ENCODE peak calls at places on chromosomes 3 and 15, in eight cellular contexts. T is hepatic stellate cell; P is progenitor cell of endocrine pancreas; Y is mucosa of gallbladder; O is foreskin fibroblast; N is GM04503; L is CD4-positive, alpha-beta T cell; G is heart left ventricle. U is an unnamed sample.
A peak's percentile ranks its signal among the peaks of the same experiment; 100 is the strongest.

GRCh38 chr15:43007551-43007950 is 87.0 kb upstream of the TTBK2 start:
- DNase-seq in T (no peak), P (no peak), Y (no peak), O (no peak), N (no peak), L (no peak), G (no peak), U (no peak)

GRCh38 chr3:190886945-190887344 is 24.5 kb upstream of the GMNC start:
- DNase-seq in T (no peak), P (no peak), Y (no peak), O (no peak), N (no peak), L (no peak), G (no peak), U (no peak)

GRCh38 chr15:101250931-101251829 is 668 bp downstream of the CHSY1 start:
- DNase-seq in T (peak; percentile 33), P (peak; percentile 49), Y (no peak), O (peak; percentile 75), N (no peak), L (no peak), G (no peak), U (peak; percentile 47)

GRCh38 chr15:22978691-22979068 is 1.5 kb downstream of the CYFIP1 start:
- DNase-seq in T (peak; percentile 22), P (no peak), Y (no peak), O (no peak), N (no peak), L (no peak), G (no peak), U (no peak)

GRCh38 chr3:172591876-172592771 is 68.9 kb upstream of the TNFSF10 start:
- DNase-seq in T (no peak), P (no peak), Y (no peak), O (no peak), N (no peak), L (peak; percentile 42), G (no peak), U (no peak)

GRCh38 chr3:81643721-81644120 is 117.7 kb downstream of the GBE1 start:
- DNase-seq in T (no peak), P (no peak), Y (no peak), O (peak; percentile 27), N (no peak), L (no peak), G (no peak), U (no peak)

GRCh38 chr3:187400756-187401155 is 32.6 kb downstream of the RTP4 start:
- DNase-seq in T (no peak), P (no peak), Y (no peak), O (no peak), N (no peak), L (no peak), G (no peak), U (no peak)

GRCh38 chr3:106428565-106428994 is 559.8 kb upstream of the CBLB start:
- DNase-seq in T (peak; percentile 79), P (no peak), Y (peak; percentile 28), O (peak; percentile 96), N (peak; percentile 99), L (no peak), G (peak; percentile 35), U (no peak)

GRCh38 chr15:90691369-90691768 is 25.8 kb upstream of the BLM start:
- DNase-seq in T (no peak), P (no peak), Y (no peak), O (no peak), N (no peak), L (no peak), G (no peak), U (no peak)

GRCh38 chr15:56957812-56958406 is 39.5 kb downstream of the TCF12 start:
- DNase-seq in T (no peak), P (no peak), Y (no peak), O (no peak), N (no peak), L (no peak), G (no peak), U (peak; percentile 6)

GRCh38 chr15:99387769-99388168 is 136.5 kb downstream of the LRRC28 start:
- DNase-seq in T (no peak), P (no peak), Y (no peak), O (no peak), N (no peak), L (no peak), G (no peak), U (no peak)